ENCODE peak calls at places on chromosomes 4 and X, in five cellular contexts. One of them, this sample, is unnamed.

GRCh38 chrX:112043997-112044396 is 38.6 kb downstream of the TRPC5 start:
- DNase-seq in GM23248: peak; percentile 10
- DNase-seq in brain microvascular endothelial cell: no peak
- DNase-seq in ovary: no peak
- DNase-seq in trophoblast cell: peak; percentile 63
- DNase-seq in this sample: no peak

GRCh38 chr4:1373892-1374705 is 27.1 kb downstream of the UVSSA start:
- DNase-seq in GM23248: no peak
- DNase-seq in brain microvascular endothelial cell: no peak
- DNase-seq in ovary: no peak
- DNase-seq in trophoblast cell: no peak
- DNase-seq in this sample: no peak

GRCh38 chr4:189235599-189235998 is 705.1 kb upstream of the FRG1 start:
- DNase-seq in GM23248: no peak
- DNase-seq in brain microvascular endothelial cell: no peak
- DNase-seq in ovary: no peak
- DNase-seq in trophoblast cell: no peak
- DNase-seq in this sample: no peak

GRCh38 chr4:33060873-33061542 is 2340.8 kb downstream of the PCDH7 start:
- DNase-seq in GM23248: peak; percentile 74
- DNase-seq in brain microvascular endothelial cell: peak; percentile 50
- DNase-seq in ovary: no peak
- DNase-seq in trophoblast cell: peak; percentile 68
- DNase-seq in this sample: no peak

GRCh38 chrX:130075768-130076167 is 34.5 kb downstream of the ELF4 start:
- DNase-seq in GM23248: no peak
- DNase-seq in brain microvascular endothelial cell: no peak
- DNase-seq in ovary: no peak
- DNase-seq in trophoblast cell: no peak
- DNase-seq in this sample: no peak

GRCh38 chrX:17579021-17579420 is 158.3 kb upstream of the SCML1 start:
- DNase-seq in GM23248: peak; percentile 55
- DNase-seq in brain microvascular endothelial cell: no peak
- DNase-seq in ovary: no peak
- DNase-seq in trophoblast cell: no peak
- DNase-seq in this sample: no peak

GRCh38 chr4:183758006-183758734 is 99.1 kb downstream of the TRAPPC11 start:
- DNase-seq in GM23248: peak; percentile 12
- DNase-seq in brain microvascular endothelial cell: no peak
- DNase-seq in ovary: no peak
- DNase-seq in trophoblast cell: no peak
- DNase-seq in this sample: no peak

GRCh38 chrX:108036298-108036973 is 8.4 kb upstream of the VSIG1 start:
- DNase-seq in GM23248: peak; percentile 43
- DNase-seq in brain microvascular endothelial cell: peak; percentile 90
- DNase-seq in ovary: no peak
- DNase-seq in trophoblast cell: peak; percentile 8
- DNase-seq in this sample: peak; percentile 82

GRCh38 chrX:110462957-110463356 is 104.3 kb downstream of the RTL9 start:
- DNase-seq in GM23248: peak; percentile 14
- DNase-seq in brain microvascular endothelial cell: no peak
- DNase-seq in ovary: no peak
- DNase-seq in trophoblast cell: no peak
- DNase-seq in this sample: no peak

GRCh38 chr4:123495530-123495929 is 98.9 kb downstream of the SPRY1 start:
- DNase-seq in GM23248: peak; percentile 12
- DNase-seq in brain microvascular endothelial cell: peak; percentile 19
- DNase-seq in ovary: no peak
- DNase-seq in trophoblast cell: peak; percentile 69
- DNase-seq in this sample: no peak

GRCh38 chr4:148431401-148431800 is 10.8 kb downstream of the NR3C2 start:
- DNase-seq in GM23248: no peak
- DNase-seq in brain microvascular endothelial cell: no peak
- DNase-seq in ovary: no peak
- DNase-seq in trophoblast cell: no peak
- DNase-seq in this sample: no peak

GRCh38 chr4:2251073-2251794 is 9.3 kb upstream of the HAUS3 start:
- DNase-seq in GM23248: no peak
- DNase-seq in brain microvascular endothelial cell: no peak
- DNase-seq in ovary: peak; percentile 7
- DNase-seq in trophoblast cell: no peak
- DNase-seq in this sample: no peak

GRCh38 chrX:111372065-111372464 is 39.9 kb downstream of the DCX start:
- DNase-seq in GM23248: no peak
- DNase-seq in brain microvascular endothelial cell: no peak
- DNase-seq in ovary: no peak
- DNase-seq in trophoblast cell: peak; percentile 56
- DNase-seq in this sample: no peak

GRCh38 chrX:149152941-149153340 is 352.2 kb downstream of the IDS start:
- DNase-seq in GM23248: peak; percentile 30
- DNase-seq in brain microvascular endothelial cell: no peak
- DNase-seq in ovary: no peak
- DNase-seq in trophoblast cell: no peak
- DNase-seq in this sample: peak; percentile 11

GRCh38 chr4:1315306-1315705 is 25.6 kb downstream of the MAEA start:
- DNase-seq in GM23248: no peak
- DNase-seq in brain microvascular endothelial cell: no peak
- DNase-seq in ovary: no peak
- DNase-seq in trophoblast cell: no peak
- DNase-seq in this sample: no peak

GRCh38 chrX:111823068-111823467 is 52.9 kb upstream of the TRPC5OS start:
- DNase-seq in GM23248: peak; percentile 36
- DNase-seq in brain microvascular endothelial cell: peak; percentile 2
- DNase-seq in ovary: no peak
- DNase-seq in trophoblast cell: peak; percentile 25
- DNase-seq in this sample: no peak

GRCh38 chrX:1537031-1537715 is at the start of gene P2RY8:
- DNase-seq in GM23248: peak; percentile 40
- DNase-seq in brain microvascular endothelial cell: peak; percentile 28
- DNase-seq in ovary: peak; percentile 86
- DNase-seq in trophoblast cell: peak; percentile 26
- DNase-seq in this sample: no peak

GRCh38 chr4:61521451-61521850 is 321.3 kb downstream of the ADGRL3 start:
- DNase-seq in GM23248: no peak
- DNase-seq in brain microvascular endothelial cell: peak; percentile 73
- DNase-seq in ovary: no peak
- DNase-seq in trophoblast cell: no peak
- DNase-seq in this sample: peak; percentile 11

GRCh38 chr4:47209833-47210232 is 178.5 kb downstream of the GABRB1 start:
- DNase-seq in GM23248: peak; percentile 47
- DNase-seq in brain microvascular endothelial cell: peak; percentile 78
- DNase-seq in ovary: no peak
- DNase-seq in trophoblast cell: no peak
- DNase-seq in this sample: peak; percentile 81

GRCh38 chrX:14758029-14758491 is 114.8 kb downstream of the FANCB start:
- DNase-seq in GM23248: no peak
- DNase-seq in brain microvascular endothelial cell: no peak
- DNase-seq in ovary: no peak
- DNase-seq in trophoblast cell: no peak
- DNase-seq in this sample: no peak

GRCh38 chr4:56976283-56976877 is 1.0 kb downstream of the NOA1 start:
- DNase-seq in GM23248: peak; percentile 55
- DNase-seq in brain microvascular endothelial cell: no peak
- DNase-seq in ovary: peak; percentile 9
- DNase-seq in trophoblast cell: peak; percentile 2
- DNase-seq in this sample: no peak

GRCh38 chr4:113080050-113080449 is 30.6 kb downstream of the ANK2 start:
- DNase-seq in GM23248: peak; percentile 66
- DNase-seq in brain microvascular endothelial cell: no peak
- DNase-seq in ovary: no peak
- DNase-seq in trophoblast cell: no peak
- DNase-seq in this sample: peak; percentile 13

GRCh38 chr4:166252487-166253402 is 379.7 kb downstream of the TLL1 start:
- DNase-seq in GM23248: peak; percentile 20
- DNase-seq in brain microvascular endothelial cell: peak; percentile 24
- DNase-seq in ovary: no peak
- DNase-seq in trophoblast cell: peak; percentile 42
- DNase-seq in this sample: peak; percentile 17

GRCh38 chr4:52028970-52029369 is 8.8 kb upstream of the LRRC66 start:
- DNase-seq in GM23248: peak; percentile 78
- DNase-seq in brain microvascular endothelial cell: peak; percentile 45
- DNase-seq in ovary: no peak
- DNase-seq in trophoblast cell: no peak
- DNase-seq in this sample: peak; percentile 50

GRCh38 chr4:100022792-100023222 is 72.7 kb upstream of the H2AZ1 start:
- DNase-seq in GM23248: no peak
- DNase-seq in brain microvascular endothelial cell: no peak
- DNase-seq in ovary: no peak
- DNase-seq in trophoblast cell: peak; percentile 14
- DNase-seq in this sample: no peak

GRCh38 chrX:96147645-96148044 is 537.0 kb upstream of the DIAPH2 start:
- DNase-seq in GM23248: no peak
- DNase-seq in brain microvascular endothelial cell: no peak
- DNase-seq in ovary: no peak
- DNase-seq in trophoblast cell: peak; percentile 18
- DNase-seq in this sample: no peak

GRCh38 chrX:45404206-45404605 is 203.5 kb upstream of the DIPK2B start:
- DNase-seq in GM23248: no peak
- DNase-seq in brain microvascular endothelial cell: no peak
- DNase-seq in ovary: no peak
- DNase-seq in trophoblast cell: no peak
- DNase-seq in this sample: no peak

GRCh38 chr4:12911723-12912324 is 572.3 kb downstream of the RAB28 start:
- DNase-seq in GM23248: no peak
- DNase-seq in brain microvascular endothelial cell: no peak
- DNase-seq in ovary: no peak
- DNase-seq in trophoblast cell: no peak
- DNase-seq in this sample: no peak

GRCh38 chrX:71618787-71619186 is 476 bp upstream of the CXCR3 start:
- DNase-seq in GM23248: no peak
- DNase-seq in brain microvascular endothelial cell: no peak
- DNase-seq in ovary: no peak
- DNase-seq in trophoblast cell: no peak
- DNase-seq in this sample: no peak
- H3K27ac ChIP-seq in GM23248: no peak overlapping the region
- H3K27ac ChIP-seq in brain microvascular endothelial cell: no peak overlapping the region
- H3K27ac ChIP-seq in ovary: no peak overlapping the region
- H3K27ac ChIP-seq in trophoblast cell: no peak overlapping the region
- H3K27ac ChIP-seq in this sample: no peak overlapping the region

GRCh38 chr4:26171953-26172352 is 148.9 kb upstream of the RBPJ start:
- DNase-seq in GM23248: no peak
- DNase-seq in brain microvascular endothelial cell: peak; percentile 50
- DNase-seq in ovary: no peak
- DNase-seq in trophoblast cell: peak; percentile 42
- DNase-seq in this sample: no peak
- H3K27ac ChIP-seq in GM23248: no peak overlapping the region
- H3K27ac ChIP-seq in brain microvascular endothelial cell: no peak overlapping the region
- H3K27ac ChIP-seq in ovary: no peak overlapping the region
- H3K27ac ChIP-seq in trophoblast cell: no peak overlapping the region
- H3K27ac ChIP-seq in this sample: no peak overlapping the region

GRCh38 chr4:139558235-139559094 is 2.4 kb upstream of the SETD7 start:
- DNase-seq in GM23248: no peak
- DNase-seq in brain microvascular endothelial cell: no peak
- DNase-seq in ovary: no peak
- DNase-seq in trophoblast cell: no peak
- DNase-seq in this sample: no peak
- H3K27ac ChIP-seq in GM23248: no peak overlapping the region
- H3K27ac ChIP-seq in brain microvascular endothelial cell: no peak overlapping the region
- H3K27ac ChIP-seq in ovary: no peak overlapping the region
- H3K27ac ChIP-seq in trophoblast cell: no peak overlapping the region
- H3K27ac ChIP-seq in this sample: no peak overlapping the region

GRCh38 chr4:150942539-150942938 is 72.5 kb downstream of the LRBA start:
- DNase-seq in GM23248: no peak
- DNase-seq in brain microvascular endothelial cell: no peak
- DNase-seq in ovary: no peak
- DNase-seq in trophoblast cell: no peak
- DNase-seq in this sample: no peak

GRCh38 chr4:150938873-150939499 is 76.1 kb downstream of the LRBA start:
- DNase-seq in GM23248: peak; percentile 8
- DNase-seq in brain microvascular endothelial cell: no peak
- DNase-seq in ovary: no peak
- DNase-seq in trophoblast cell: no peak
- DNase-seq in this sample: no peak

GRCh38 chr4:150934022-150934421 is 81.1 kb downstream of the LRBA start:
- DNase-seq in GM23248: no peak
- DNase-seq in brain microvascular endothelial cell: no peak
- DNase-seq in ovary: no peak
- DNase-seq in trophoblast cell: no peak
- DNase-seq in this sample: no peak

GRCh38 chr4:150940123-150940522 is 75.0 kb downstream of the LRBA start:
- DNase-seq in GM23248: no peak
- DNase-seq in brain microvascular endothelial cell: no peak
- DNase-seq in ovary: no peak
- DNase-seq in trophoblast cell: no peak
- DNase-seq in this sample: no peak

GRCh38 chr4:150938417-150938816 is 76.7 kb downstream of the LRBA start:
- DNase-seq in GM23248: no peak
- DNase-seq in brain microvascular endothelial cell: no peak
- DNase-seq in ovary: no peak
- DNase-seq in trophoblast cell: no peak
- DNase-seq in this sample: no peak
- H3K27ac ChIP-seq in GM23248: no peak overlapping the region
- H3K27ac ChIP-seq in brain microvascular endothelial cell: no peak overlapping the region
- H3K27ac ChIP-seq in ovary: no peak overlapping the region
- H3K27ac ChIP-seq in trophoblast cell: no peak overlapping the region
- H3K27ac ChIP-seq in this sample: no peak overlapping the region

This sample was measured in foreskin keratinocyte.